ENCODE peak calls at places on chromosomes 2 and 18, in ten cellular contexts. H is GM04504; X is stimulated activated CD8-positive, alpha-beta memory T cell treated with anti-CD3 and anti-CD28 coated beads, Interleukin-15, amount 100 ng/mL, for 1 hour; G is uterus; S is HS-5; A is HCEC 1CT; U is cardiac fibroblast; T is glutamatergic neuron; C is amniotic epithelial cell; I is AG10803. M is an unnamed sample.

GRCh38 chr2:163659224-163659623 is 76.6 kb downstream of the FIGN start:
- DNase-seq in T (no peak), A (peak; percentile 47), U (no peak), C (peak; percentile 57), I (peak; percentile 16), X (no peak), S (no peak), G (no peak), H (no peak), M (peak; percentile 21)

GRCh38 chr2:84725717-84726116 is 155.2 kb downstream of the TRABD2A start:
- DNase-seq in S (no peak), C (no peak), I (no peak), X (no peak), U (no peak), G (no peak), T (no peak), A (no peak), H (no peak), M (no peak)

GRCh38 chr18:24212939-24213338 is 74.1 kb downstream of the CABYR start:
- DNase-seq in U (peak; percentile 57), T (no peak), H (peak; percentile 16), A (peak; percentile 90), C (peak; percentile 88), I (peak; percentile 67), X (no peak), S (peak; percentile 89), G (no peak), M (peak; percentile 92)

GRCh38 chr18:47594621-47595086 is 335.8 kb downstream of the SMAD2 start:
- DNase-seq in H (no peak), C (no peak), S (no peak), X (no peak), U (no peak), G (no peak), I (no peak), A (no peak), T (no peak), M (no peak)

GRCh38 chr2:71336802-71337201 is 5.2 kb downstream of the ZNF638 start:
- DNase-seq in S (no peak), G (no peak), A (peak; percentile 49), H (peak; percentile 10), C (peak; percentile 30), T (no peak), X (no peak), U (peak; percentile 19), I (peak; percentile 47), M (peak; percentile 45)

GRCh38 chr2:25955869-25956535 is 26.3 kb downstream of the KIF3C start:
- DNase-seq in C (no peak), H (no peak), A (no peak), S (no peak), X (no peak), I (no peak), U (no peak), G (no peak), T (no peak), M (no peak)

GRCh38 chr2:109715302-109715937 is 78.7 kb upstream of the RGPD5 start:
- DNase-seq in C (peak; percentile 21), S (no peak), I (peak; percentile 27), A (no peak), T (no peak), U (peak; percentile 45), G (no peak), H (no peak), X (no peak), M (no peak)

GRCh38 chr2:10091182-10091932 is 11.1 kb upstream of the CYS1 start:
- DNase-seq in A (no peak), T (no peak), G (no peak), S (no peak), H (no peak), U (no peak), I (no peak), X (no peak), C (no peak), M (no peak)